ENCODE peak calls at places on chromosomes 4 and X, in six cellular contexts. One of them, this sample, is unnamed.

GRCh38 chr4:7805533-7806079 is 134.1 kb downstream of the AFAP1 start:
- DNase-seq in T-helper 1 cell: no peak
- DNase-seq in adipocyte: peak; percentile 92
- DNase-seq in mucosa of descending colon: no peak
- DNase-seq in astrocyte: peak; percentile 97
- DNase-seq in effector memory CD4-positive, alpha-beta T cell: no peak
- DNase-seq in this sample: peak; percentile 95

GRCh38 chr4:76990288-76991080 is 40.9 kb downstream of the SEPTIN11 start:
- DNase-seq in T-helper 1 cell: no peak
- DNase-seq in astrocyte: peak; percentile 99
- DNase-seq in mucosa of descending colon: no peak
- DNase-seq in adipocyte: peak; percentile 75
- DNase-seq in effector memory CD4-positive, alpha-beta T cell: no peak
- DNase-seq in this sample: peak; percentile 96

GRCh38 chr4:79987401-79987800 is 85.6 kb downstream of the ANTXR2 start:
- DNase-seq in mucosa of descending colon: no peak
- DNase-seq in astrocyte: no peak
- DNase-seq in T-helper 1 cell: no peak
- DNase-seq in adipocyte: peak; percentile 16
- DNase-seq in effector memory CD4-positive, alpha-beta T cell: no peak
- DNase-seq in this sample: peak; percentile 16

GRCh38 chr4:4590496-4590895 is 48.6 kb upstream of the STX18 start:
- DNase-seq in T-helper 1 cell: no peak
- DNase-seq in astrocyte: peak; percentile 20
- DNase-seq in adipocyte: peak; percentile 29
- DNase-seq in mucosa of descending colon: no peak
- DNase-seq in effector memory CD4-positive, alpha-beta T cell: no peak
- DNase-seq in this sample: peak; percentile 80

GRCh38 chr4:2220016-2220620 is 21.8 kb downstream of the HAUS3 start:
- DNase-seq in astrocyte: peak; percentile 33
- DNase-seq in T-helper 1 cell: peak; percentile 69
- DNase-seq in adipocyte: peak; percentile 89
- DNase-seq in effector memory CD4-positive, alpha-beta T cell: peak; percentile 67
- DNase-seq in mucosa of descending colon: no peak
- DNase-seq in this sample: peak; percentile 68

GRCh38 chr4:145278341-145279121 is 98.1 kb upstream of the OTUD4 start:
- DNase-seq in T-helper 1 cell: no peak
- DNase-seq in adipocyte: peak; percentile 18
- DNase-seq in astrocyte: peak; percentile 82
- DNase-seq in effector memory CD4-positive, alpha-beta T cell: no peak
- DNase-seq in mucosa of descending colon: no peak
- DNase-seq in this sample: peak; percentile 87

GRCh38 chr4:95548738-95549245 is at the start of gene UNC5C:
- DNase-seq in effector memory CD4-positive, alpha-beta T cell: no peak
- DNase-seq in adipocyte: peak; percentile 82
- DNase-seq in astrocyte: peak; percentile 76
- DNase-seq in T-helper 1 cell: no peak
- DNase-seq in mucosa of descending colon: peak; percentile 69
- DNase-seq in this sample: no peak

GRCh38 chr4:141797966-141798365 is 161.6 kb downstream of the IL15 start:
- DNase-seq in adipocyte: peak; percentile 20
- DNase-seq in T-helper 1 cell: no peak
- DNase-seq in effector memory CD4-positive, alpha-beta T cell: no peak
- DNase-seq in astrocyte: no peak
- DNase-seq in mucosa of descending colon: no peak
- DNase-seq in this sample: peak; percentile 68

GRCh38 chr4:25908491-25908901 is 5.5 kb upstream of the SMIM20 start:
- DNase-seq in effector memory CD4-positive, alpha-beta T cell: no peak
- DNase-seq in adipocyte: peak; percentile 79
- DNase-seq in astrocyte: peak; percentile 96
- DNase-seq in T-helper 1 cell: no peak
- DNase-seq in mucosa of descending colon: no peak
- DNase-seq in this sample: peak; percentile 99

GRCh38 chrX:45472968-45473367 is 272.3 kb upstream of the DIPK2B start:
- DNase-seq in T-helper 1 cell: no peak
- DNase-seq in effector memory CD4-positive, alpha-beta T cell: no peak
- DNase-seq in astrocyte: peak; percentile 65
- DNase-seq in adipocyte: peak; percentile 68
- DNase-seq in mucosa of descending colon: no peak
- DNase-seq in this sample: peak; percentile 68

GRCh38 chr4:71241467-71242401 is 97.1 kb upstream of the SLC4A4 start:
- DNase-seq in astrocyte: no peak
- DNase-seq in adipocyte: peak; percentile 16
- DNase-seq in T-helper 1 cell: no peak
- DNase-seq in effector memory CD4-positive, alpha-beta T cell: no peak
- DNase-seq in mucosa of descending colon: no peak
- DNase-seq in this sample: peak; percentile 52

GRCh38 chr4:138090918-138091659 is 151.1 kb downstream of the SLC7A11 start:
- DNase-seq in astrocyte: no peak
- DNase-seq in adipocyte: peak; percentile 19
- DNase-seq in mucosa of descending colon: no peak
- DNase-seq in effector memory CD4-positive, alpha-beta T cell: no peak
- DNase-seq in T-helper 1 cell: no peak
- DNase-seq in this sample: no peak

GRCh38 chrX:42975906-42976305 is 197.9 kb upstream of the PPP1R2C start:
- DNase-seq in T-helper 1 cell: no peak
- DNase-seq in astrocyte: no peak
- DNase-seq in effector memory CD4-positive, alpha-beta T cell: no peak
- DNase-seq in mucosa of descending colon: no peak
- DNase-seq in adipocyte: no peak
- DNase-seq in this sample: no peak

GRCh38 chrX:48903290-48903689 is 5.6 kb downstream of the PQBP1 start:
- DNase-seq in effector memory CD4-positive, alpha-beta T cell: no peak
- DNase-seq in adipocyte: no peak
- DNase-seq in astrocyte: no peak
- DNase-seq in mucosa of descending colon: no peak
- DNase-seq in T-helper 1 cell: no peak
- DNase-seq in this sample: no peak

GRCh38 chrX:138519296-138519695 is 192.2 kb downstream of the FGF13 start:
- DNase-seq in effector memory CD4-positive, alpha-beta T cell: no peak
- DNase-seq in mucosa of descending colon: no peak
- DNase-seq in adipocyte: no peak
- DNase-seq in astrocyte: peak; percentile 14
- DNase-seq in T-helper 1 cell: no peak
- DNase-seq in this sample: no peak